ENCODE peak calls at places on chromosomes 3 and 15, in nine cellular contexts. E is fibroblast of lung, G is transverse colon, L is left ventricle myocardium inferior, O is thyroid gland, T is GM23248, F is adrenal gland, P is GM23338, C is pancreas. R is an unnamed sample. For H3K27me3 and H3K4me1, the result is how much of the 10 kb centered on the place peaks cover.

GRCh38 chr15:43958894-43959330 is 132.1 kb downstream of the WDR76 start:
- DNase-seq in E (peak), G (no peak), L (no peak), O (no peak), T (peak), F (no peak), P (peak), C (no peak), R (no peak)

GRCh38 chr3:120749843-120750242 is 7.3 kb downstream of the GTF2E1 start:
- DNase-seq in E (no peak), G (no peak), L (no peak), O (no peak), T (no peak), F (no peak), P (no peak), C (no peak), R (no peak)

GRCh38 chr3:143354342-143354741 is 234.8 kb downstream of the CHST2 start:
- DNase-seq in E (no peak), G (no peak), L (no peak), O (no peak), T (no peak), F (no peak), P (no peak), C (no peak), R (no peak)

GRCh38 chr15:99010743-99011142 is 3.2 kb upstream of the PGPEP1L start:
- DNase-seq in E (no peak), G (no peak), L (no peak), O (no peak), T (peak), F (no peak), P (no peak), C (no peak), R (no peak)

GRCh38 chr3:111605493-111605892 is 10.3 kb upstream of the ZBED2 start:
- DNase-seq in E (no peak), G (no peak), L (no peak), O (no peak), T (no peak), F (no peak), P (no peak), C (no peak), R (no peak)

GRCh38 chr15:39199076-39199475 is 381.8 kb upstream of the THBS1 start:
- DNase-seq in E (peak), G (peak), L (peak), O (peak), T (no peak), F (no peak), P (no peak), C (no peak), R (no peak)

GRCh38 chr3:42539871-42540714 is 37.6 kb downstream of the VIPR1 start:
- DNase-seq in E (no peak), G (peak), L (no peak), O (peak), T (peak), F (peak), P (peak), C (peak), R (peak)

GRCh38 chr3:40848411-40848810 is 323.7 kb downstream of the ZNF621 start:
- DNase-seq in E (no peak), G (no peak), L (no peak), O (no peak), T (no peak), F (no peak), P (no peak), C (no peak), R (no peak)

GRCh38 chr3:72604287-72604686 is 244.0 kb downstream of the SHQ1 start:
- DNase-seq in E (no peak), G (no peak), L (no peak), O (no peak), T (peak), F (no peak), P (no peak), C (no peak), R (no peak)

GRCh38 chr3:114127517-114127916 is 51.3 kb downstream of the DRD3 start:
- DNase-seq in E (peak), G (no peak), L (no peak), O (no peak), T (peak), F (no peak), P (no peak), C (no peak), R (no peak)

GRCh38 chr15:99734575-99734974 is 1.3 kb upstream of the LYSMD4 start:
- DNase-seq in E (no peak), G (no peak), L (no peak), O (no peak), T (no peak), F (no peak), P (no peak), C (no peak), R (no peak)

GRCh38 chr15:51051776-51052175 is 42.9 kb downstream of the TNFAIP8L3 start:
- DNase-seq in E (no peak), G (peak), L (peak), O (peak), T (peak), F (peak), P (no peak), C (no peak), R (peak)

GRCh38 chr15:60000113-60000823 is 3.8 kb upstream of the FOXB1 start:
- DNase-seq in E (no peak), G (no peak), L (no peak), O (no peak), T (no peak), F (no peak), P (peak), C (no peak), R (no peak)

GRCh38 chr3:175941352-175941751 is 1082.2 kb downstream of the NAALADL2 start:
- DNase-seq in E (no peak), G (no peak), L (no peak), O (peak), T (no peak), F (no peak), P (peak), C (no peak), R (peak)

GRCh38 chr3:122680381-122681293 is at the start of gene PARP14:
- DNase-seq in E (peak), G (peak), L (peak), O (peak), T (peak), F (peak), P (peak), C (peak), R (peak)

GRCh38 chr15:40902605-40903561 is 8.6 kb downstream of the VPS18 start:
- DNase-seq in E (no peak), G (no peak), L (peak), O (no peak), T (no peak), F (peak), P (no peak), C (no peak), R (peak)

GRCh38 chr3:41450416-41451231 is 251.3 kb downstream of the CTNNB1 start:
- DNase-seq in E (peak), G (peak), L (no peak), O (peak), T (no peak), F (no peak), P (peak), C (no peak), R (no peak)

GRCh38 chr3:105504440-105504951 is 137.8 kb downstream of the ALCAM start:
- DNase-seq in E (no peak), G (no peak), L (no peak), O (no peak), T (no peak), F (no peak), P (no peak), C (no peak), R (no peak)

GRCh38 chr3:52570076-52570475 is 33.7 kb downstream of the UQCC5 start:
- DNase-seq in E (no peak), G (no peak), L (no peak), O (no peak), T (peak), F (no peak), P (no peak), C (no peak), R (no peak)

GRCh38 chr15:67331676-67332075 is 77.1 kb downstream of the IQCH start:
- DNase-seq in E (peak), G (no peak), L (peak), O (no peak), T (peak), F (no peak), P (no peak), C (no peak), R (no peak)

GRCh38 chr3:46709721-46710120 is 7.9 kb downstream of the PRSS50 start:
- DNase-seq in E (no peak), G (no peak), L (no peak), O (no peak), T (no peak), F (no peak), P (no peak), C (no peak), R (no peak)

GRCh38 chr15:62035256-62035908 is 24.9 kb downstream of the VPS13C start:
- DNase-seq in E (peak), G (no peak), L (no peak), O (no peak), T (peak), F (no peak), P (no peak), C (no peak), R (no peak)

GRCh38 chr15:66873856-66874255 is 171.8 kb downstream of the SMAD6 start:
- DNase-seq in E (no peak), G (no peak), L (no peak), O (no peak), T (no peak), F (no peak), P (peak), C (no peak), R (peak)

GRCh38 chr3:132605374-132605792 is 8.3 kb downstream of the ACKR4 start:
- DNase-seq in E (no peak), G (no peak), L (no peak), O (no peak), T (peak), F (no peak), P (peak), C (no peak), R (no peak)

GRCh38 chr3:22887664-22888291 is 315.3 kb upstream of the UBE2E2 start:
- DNase-seq in E (peak), G (peak), L (no peak), O (no peak), T (peak), F (peak), P (peak), C (no peak), R (peak)

GRCh38 chr15:56339594-56339993 is 25.6 kb upstream of the TEX9 start:
- DNase-seq in E (no peak), G (no peak), L (no peak), O (no peak), T (peak), F (no peak), P (peak), C (no peak), R (no peak)

GRCh38 chr3:47685037-47685436 is 96.7 kb downstream of the SMARCC1 start:
- DNase-seq in E (no peak), G (no peak), L (no peak), O (no peak), T (no peak), F (no peak), P (no peak), C (no peak), R (no peak)

GRCh38 chr3:171755015-171755589 is 55.2 kb downstream of the PLD1 start:
- DNase-seq in E (no peak), G (no peak), L (no peak), O (no peak), T (no peak), F (no peak), P (no peak), C (no peak), R (no peak)

GRCh38 chr3:4745240-4745620 is 234.0 kb upstream of the BHLHE40 start:
- DNase-seq in E (no peak), G (no peak), L (no peak), O (no peak), T (peak), F (no peak), P (no peak), C (no peak), R (no peak)

GRCh38 chr3:125386811-125387210 is 11.7 kb upstream of the ZNF148 start:
- DNase-seq in E (peak), G (no peak), L (no peak), O (peak), T (peak), F (no peak), P (no peak), C (no peak), R (no peak)

GRCh38 chr3:157447026-157447694 is 10.5 kb downstream of the PTX3 start:
- DNase-seq in E (peak), G (no peak), L (no peak), O (no peak), T (peak), F (no peak), P (peak), C (no peak), R (no peak)

GRCh38 chr3:195411831-195412230 is 31.0 kb downstream of the ACAP2 start:
- DNase-seq in E (peak), G (no peak), L (no peak), O (peak), T (peak), F (no peak), P (no peak), C (no peak), R (no peak)

GRCh38 chr15:62847900-62848489 is 194.6 kb upstream of the TPM1 start:
- DNase-seq in E (peak), G (peak), L (peak), O (peak), T (peak), F (peak), P (peak), C (peak), R (peak)

GRCh38 chr3:75737831-75738493 is 47.4 kb downstream of the ZNF717 start:
- DNase-seq in E (peak), G (no peak), L (no peak), O (no peak), T (peak), F (no peak), P (peak), C (no peak), R (no peak)

GRCh38 chr3:99504258-99504657 is 134.1 kb upstream of the COL8A1 start:
- DNase-seq in E (peak), G (no peak), L (no peak), O (no peak), T (peak), F (no peak), P (no peak), C (no peak), R (no peak)

GRCh38 chr3:171874251-171874679 is 31.1 kb downstream of the TMEM212 start:
- DNase-seq in E (peak), G (no peak), L (no peak), O (peak), T (peak), F (no peak), P (peak), C (no peak), R (no peak)

GRCh38 chr15:39704684-39705083 is 78.0 kb downstream of the FSIP1 start:
- DNase-seq in E (no peak), G (no peak), L (no peak), O (no peak), T (peak), F (no peak), P (peak), C (no peak), R (no peak)

GRCh38 chr15:40338921-40339620 is 1.7 kb downstream of the CCDC9B start:
- DNase-seq in E (peak), G (peak), L (peak), O (peak), T (peak), F (no peak), P (no peak), C (peak), R (peak)

GRCh38 chr3:171101982-171102610 is 75.6 kb upstream of the SLC2A2 start:
- DNase-seq in E (peak), G (no peak), L (no peak), O (no peak), T (peak), F (no peak), P (no peak), C (no peak), R (no peak)

GRCh38 chr15:50803479-50803878 is 38.0 kb upstream of the SPPL2A start:
- DNase-seq in E (no peak), G (no peak), L (no peak), O (no peak), T (no peak), F (no peak), P (no peak), C (no peak), R (no peak)

GRCh38 chr15:77784361-77785292 is 151.9 kb upstream of the LINGO1 start:
- DNase-seq in E (peak), G (no peak), L (no peak), O (no peak), T (peak), F (peak), P (peak), C (no peak), R (peak)
- H3K27me3 ChIP-seq in E (under half), G (under half), L (under half), O (under half), T (under half), F (under half), P (under half), C (under half), R (under half)

GRCh38 chr3:53885239-53885638 is 3.3 kb upstream of the ACTR8 start:
- DNase-seq in E (no peak), G (no peak), L (no peak), O (no peak), T (no peak), F (no peak), P (no peak), C (no peak), R (no peak)

GRCh38 chr3:53888229-53888628 is 3.4 kb downstream of the SELENOK start:
- DNase-seq in E (no peak), G (no peak), L (no peak), O (no peak), T (no peak), F (no peak), P (no peak), C (no peak), R (no peak)

GRCh38 chr3:53887446-53887845 is 4.2 kb downstream of the SELENOK start:
- DNase-seq in E (no peak), G (no peak), L (no peak), O (no peak), T (no peak), F (no peak), P (no peak), C (no peak), R (no peak)

GRCh38 chr3:53891500-53892334 is at the start of gene SELENOK:
- DNase-seq in E (peak), G (peak), L (peak), O (peak), T (peak), F (peak), P (peak), C (peak), R (peak)

GRCh38 chr3:53890726-53891499 is 746 bp downstream of the SELENOK start:
- DNase-seq in E (no peak), G (peak), L (no peak), O (no peak), T (peak), F (peak), P (peak), C (peak), R (peak)
- H3K4me1 ChIP-seq in E (under half), G (under half), L (under half), O (under half), T (under half), F (under half), P (under half), C (under half), R (under half)

GRCh38 chr15:68537097-68537496 is 41.7 kb upstream of the CORO2B start:
- DNase-seq in E (peak), G (no peak), L (no peak), O (no peak), T (peak), F (no peak), P (peak), C (no peak), R (no peak)

GRCh38 chr15:68537506-68537905 is 41.3 kb upstream of the CORO2B start:
- DNase-seq in E (peak), G (no peak), L (no peak), O (no peak), T (no peak), F (no peak), P (no peak), C (no peak), R (no peak)

GRCh38 chr15:68541743-68542142 is 37.0 kb upstream of the CORO2B start:
- DNase-seq in E (no peak), G (no peak), L (no peak), O (no peak), T (no peak), F (no peak), P (no peak), C (no peak), R (no peak)

GRCh38 chr15:68536331-68537095 is 42.3 kb upstream of the CORO2B start:
- DNase-seq in E (peak), G (no peak), L (no peak), O (no peak), T (peak), F (no peak), P (no peak), C (no peak), R (no peak)

DNA sequence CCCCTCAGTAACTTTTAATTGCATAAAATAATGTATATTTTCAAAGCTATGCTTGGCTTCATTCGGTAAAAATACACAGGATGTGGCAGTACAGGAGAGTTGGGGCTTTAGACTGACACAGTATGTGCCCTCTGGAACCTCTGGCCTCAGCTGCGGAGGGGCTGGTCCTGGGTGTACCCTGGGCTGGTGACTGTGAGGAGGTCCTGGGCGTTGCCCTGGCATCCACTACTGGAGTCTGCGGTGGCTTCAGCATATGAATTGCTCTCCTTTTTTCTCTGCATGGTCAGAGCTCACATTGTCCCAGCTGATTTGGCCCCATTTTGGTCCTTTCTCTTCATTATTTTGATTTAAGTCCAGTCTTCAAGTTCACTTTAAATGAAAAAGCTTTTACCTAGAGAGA is 40.5 kb upstream of the CORO2B start:
- DNase-seq in E (no peak), G (no peak), L (no peak), O (no peak), T (peak), F (no peak), P (no peak), C (no peak), R (no peak)
- H3K27ac ChIP-seq in E (no peak), G (no peak), L (no peak), O (no peak), T (peak), F (no peak), P (no peak), C (no peak), R (no peak)

GRCh38 chr3:192408007-192408655 is 319.2 kb downstream of the FGF12 start:
- DNase-seq in E (peak), G (no peak), L (peak), O (peak), T (peak), F (peak), P (peak), C (peak), R (peak)

GRCh38 chr3:192409203-192409837 is 318.0 kb downstream of the FGF12 start:
- DNase-seq in E (peak), G (no peak), L (peak), O (peak), T (peak), F (peak), P (peak), C (peak), R (peak)

GRCh38 chr3:192408721-192409151 is 318.6 kb downstream of the FGF12 start:
- DNase-seq in E (peak), G (no peak), L (peak), O (no peak), T (peak), F (peak), P (peak), C (no peak), R (peak)

GRCh38 chr3:192409838-192410683 is 317.3 kb downstream of the FGF12 start:
- DNase-seq in E (peak), G (no peak), L (peak), O (peak), T (peak), F (peak), P (peak), C (peak), R (peak)

GRCh38 chr3:192410684-192410960 is 316.7 kb downstream of the FGF12 start:
- DNase-seq in E (no peak), G (no peak), L (no peak), O (no peak), T (no peak), F (no peak), P (peak), C (no peak), R (no peak)
- H3K27me3 ChIP-seq in E (under half), G (half or more), L (under half), O (under half), T (under half), F (under half), P (half or more), C (under half), R (under half)

GRCh38 chr3:127804141-127804540 is 18.2 kb downstream of the MGLL start:
- DNase-seq in E (no peak), G (no peak), L (no peak), O (no peak), T (no peak), F (no peak), P (no peak), C (no peak), R (no peak)
- H3K4me1 ChIP-seq in E (under half), G (under half), L (half or more), O (under half), T (under half), F (under half), P (under half), C (under half), R (under half)

GRCh38 chr3:57073628-57074027 is 13.2 kb downstream of the SPATA12 start:
- DNase-seq in E (no peak), G (no peak), L (no peak), O (no peak), T (no peak), F (no peak), P (no peak), C (peak), R (no peak)

GRCh38 chr3:57065588-57065987 is 5.1 kb downstream of the SPATA12 start:
- DNase-seq in E (no peak), G (no peak), L (no peak), O (no peak), T (peak), F (peak), P (no peak), C (no peak), R (no peak)

GRCh38 chr3:57068437-57069089 is 8.1 kb downstream of the SPATA12 start:
- DNase-seq in E (peak), G (peak), L (peak), O (peak), T (peak), F (peak), P (no peak), C (no peak), R (peak)

GRCh38 chr3:57066471-57066870 is 6.0 kb downstream of the SPATA12 start:
- DNase-seq in E (no peak), G (no peak), L (no peak), O (no peak), T (no peak), F (no peak), P (no peak), C (no peak), R (no peak)

GRCh38 chr3:57069471-57070010 is 9.1 kb downstream of the SPATA12 start:
- DNase-seq in E (no peak), G (no peak), L (no peak), O (peak), T (no peak), F (no peak), P (no peak), C (no peak), R (no peak)
- H3K27ac ChIP-seq in E (no peak), G (peak), L (no peak), O (peak), T (no peak), F (no peak), P (no peak), C (no peak), R (no peak)

GRCh38 chr15:88609344-88609743 is 11.8 kb upstream of the AEN start:
- DNase-seq in E (no peak), G (no peak), L (no peak), O (no peak), T (no peak), F (no peak), P (peak), C (no peak), R (no peak)
- H3K27me3 ChIP-seq in E (under half), G (half or more), L (under half), O (under half), T (under half), F (under half), P (half or more), C (under half), R (under half)

R was measured in testis.